ENCODE peak calls at places on chromosomes 13 and 19, in six cellular contexts. A is H54; K is NCI-H748 treated with DMSO at 0.1 percent for 48 hours; C is activated naive CD4-positive, alpha-beta T cell treated with anti-CD3 and anti-CD28 coated beads, Interleukin-2, amount 50 U/mL, for 72 hours; U is fibroblast of mammary gland; B is Jurkat, Clone E6-1. Y is an unnamed sample.

GRCh38 chr13:114269281-114269770 is 12.1 kb upstream of the UPF3A start:
- DNase-seq in B (no peak), C (no peak), K (no peak), U (no peak), A (no peak), Y (no peak)

GRCh38 chr19:6586056-6586455 is 4.9 kb downstream of the CD70 start:
- DNase-seq in U (no peak), K (no peak), B (no peak), C (no peak), A (no peak), Y (no peak)

GRCh38 chr13:41059896-41060722 is 1.2 kb upstream of the WBP4 start:
- DNase-seq in C (peak; percentile 88), B (peak; percentile 71), K (peak; percentile 82), A (peak; percentile 32), U (peak; percentile 89), Y (peak; percentile 94)

GRCh38 chr13:35309711-35310110 is 166.8 kb downstream of the MAB21L1 start:
- DNase-seq in C (no peak), B (no peak), U (no peak), A (no peak), K (no peak), Y (no peak)

GRCh38 chr19:14248578-14249011 is 42.6 kb upstream of the ADGRL1 start:
- DNase-seq in B (no peak), K (no peak), C (peak; percentile 59), A (no peak), U (peak; percentile 9), Y (peak; percentile 35)

GRCh38 chr13:106259928-106260327 is 275.5 kb downstream of the EFNB2 start:
- DNase-seq in C (no peak), K (no peak), U (no peak), A (no peak), B (no peak), Y (no peak)

GRCh38 chr13:110416131-110416584 is 109.1 kb downstream of the COL4A2 start:
- DNase-seq in C (no peak), U (peak; percentile 69), K (no peak), B (no peak), A (no peak), Y (no peak)

GRCh38 chr19:18419699-18420460 is 682 bp downstream of the SSBP4 start:
- DNase-seq in A (no peak), U (no peak), C (no peak), K (no peak), B (no peak), Y (no peak)

GRCh38 chr13:52809310-52809769 is 39.1 kb downstream of the PCDH8 start:
- DNase-seq in K (peak; percentile 84), C (no peak), B (peak; percentile 65), A (peak; percentile 55), U (peak; percentile 53), Y (peak; percentile 33)

GRCh38 chr13:90254437-90254836 is 1093.0 kb upstream of the MIR17HG start:
- DNase-seq in C (no peak), A (no peak), K (no peak), B (no peak), U (no peak), Y (no peak)

GRCh38 chr19:14363203-14364097 is 17.8 kb upstream of the ADGRE5 start:
- DNase-seq in B (no peak), U (peak; percentile 86), K (no peak), C (peak; percentile 78), A (no peak), Y (peak; percentile 52)

GRCh38 chr19:58551577-58552471 is 3.1 kb downstream of the CHMP2A start:
- DNase-seq in A (no peak), C (no peak), K (no peak), B (no peak), U (no peak), Y (no peak)

GRCh38 chr13:21079206-21079605 is 17.8 kb upstream of the LATS2 start:
- DNase-seq in C (no peak), K (no peak), B (no peak), A (no peak), U (no peak), Y (peak; percentile 24)

GRCh38 chr19:40702337-40703012 is 12.0 kb upstream of the NUMBL start:
- DNase-seq in C (no peak), U (no peak), B (no peak), K (no peak), A (no peak), Y (no peak)

GRCh38 chr13:98216135-98216565 is 39.1 kb upstream of the RNF113B start:
- DNase-seq in C (no peak), B (no peak), K (no peak), U (peak; percentile 86), A (peak; percentile 97), Y (peak; percentile 89)

GRCh38 chr13:21243045-21243842 is 66.8 kb downstream of the MRPL57 start:
- DNase-seq in A (no peak), U (no peak), C (no peak), B (no peak), K (no peak), Y (no peak)

GRCh38 chr19:28655054-28655453 is 557.9 kb downstream of the UQCRFS1 start:
- DNase-seq in K (no peak), C (no peak), U (no peak), A (no peak), B (no peak), Y (no peak)

GRCh38 chr13:106499113-106499512 is 36.3 kb downstream of the EFNB2 start:
- DNase-seq in A (no peak), C (no peak), U (no peak), B (no peak), K (no peak), Y (no peak)

GRCh38 chr19:16051254-16052025 is 24.9 kb upstream of the TPM4 start:
- DNase-seq in U (peak; percentile 60), A (no peak), C (no peak), B (peak; percentile 79), K (no peak), Y (peak; percentile 41)

GRCh38 chr19:8129061-8129460 is 20.3 kb downstream of the FBN3 start:
- DNase-seq in C (no peak), A (no peak), U (no peak), K (no peak), B (no peak), Y (no peak)

GRCh38 chr13:94481966-94482365 is 2.5 kb upstream of the DCT start:
- DNase-seq in B (no peak), A (peak; percentile 17), C (no peak), K (no peak), U (peak; percentile 89), Y (peak; percentile 79)

GRCh38 chr13:27922974-27923612 is 3.3 kb downstream of the PDX1 start:
- DNase-seq in C (no peak), U (no peak), K (no peak), B (no peak), A (no peak), Y (no peak)

GRCh38 chr19:18190278-18190677 is 2.7 kb upstream of the MPV17L2 start:
- DNase-seq in U (no peak), A (no peak), K (no peak), B (no peak), C (no peak), Y (no peak)

GRCh38 chr19:19579533-19580361 is 38.7 kb downstream of the PBX4 start:
- DNase-seq in K (no peak), U (no peak), A (no peak), B (no peak), C (no peak), Y (no peak)

GRCh38 chr19:1064661-1065605 is 2.0 kb upstream of the ARHGAP45 start:
- DNase-seq in A (peak; percentile 86), C (no peak), B (peak; percentile 60), U (peak; percentile 64), K (no peak), Y (no peak)

GRCh38 chr19:39582891-39583625 is 19.3 kb upstream of the LGALS13 start:
- DNase-seq in U (no peak), K (no peak), B (no peak), A (no peak), C (no peak), Y (no peak)

GRCh38 chr13:36628986-36629385 is 44.8 kb upstream of the SERTM1 start:
- DNase-seq in K (no peak), B (no peak), C (no peak), A (no peak), U (peak; percentile 30), Y (no peak)

Y was measured in LHCN-M2.